ENCODE peak calls at places on chromosomes 12 and 14, in eight cellular contexts. Y is OCI-LY7, D is PC-3, W is GM23338, P is PC-9, N is GM23248, B is HCT116, C is SK-N-SH. A is an unnamed sample. For H3K9me2, H4K20me1 and H3K36me3, the result is how much of the 10 kb centered on the place peaks cover.

GRCh38 chr12:92899388-92900001 is 29.6 kb downstream of the EEA1 start:
- DNase-seq in C (peak), W (peak), N (peak), P (peak), B (peak), D (peak), Y (no peak), A (no peak)

GRCh38 chr14:51020024-51020710 is 74.7 kb downstream of the TRIM9 start:
- DNase-seq in W (no peak), C (peak), N (no peak), D (no peak), Y (no peak), B (no peak), P (no peak), A (no peak)

GRCh38 chr12:74747305-74747704 is 209.7 kb downstream of the ATXN7L3B start:
- DNase-seq in W (peak), B (peak), N (peak), Y (no peak), D (peak), C (no peak), P (no peak), A (peak)

GRCh38 chr12:87828384-87828973 is 200.7 kb downstream of the C12orf50 start:
- DNase-seq in N (no peak), B (no peak), P (no peak), D (no peak), Y (no peak), C (no peak), W (no peak), A (no peak)

GRCh38 chr12:122232691-122233090 is 6.8 kb upstream of the DIABLO start:
- DNase-seq in Y (no peak), N (no peak), B (no peak), D (no peak), W (no peak), C (no peak), P (no peak), A (no peak)

GRCh38 chr12:79933580-79934264 is 1.2 kb downstream of the PPP1R12A start:
- DNase-seq in B (no peak), D (peak), W (no peak), Y (peak), C (peak), N (peak), P (no peak), A (peak)

GRCh38 chr12:96368233-96368632 is 32.0 kb downstream of the CDK17 start:
- DNase-seq in N (peak), W (no peak), C (no peak), B (no peak), P (no peak), D (no peak), Y (no peak), A (no peak)

GRCh38 chr12:6540181-6540877 is 6.0 kb downstream of the GAPDH start:
- DNase-seq in B (peak), Y (peak), P (peak), W (peak), D (peak), N (peak), C (peak), A (peak)

GRCh38 chr12:3976351-3976938 is 103.2 kb upstream of the PARP11 start:
- DNase-seq in Y (no peak), B (no peak), C (no peak), D (no peak), N (no peak), P (no peak), W (no peak), A (no peak)

GRCh38 chr14:68548194-68549056 is 244.4 kb downstream of the ZFP36L1 start:
- DNase-seq in W (peak), N (peak), B (peak), D (peak), P (peak), C (peak), Y (no peak), A (no peak)

GRCh38 chr12:131833896-131834641 is 5.9 kb downstream of the MMP17 start:
- DNase-seq in B (no peak), P (no peak), N (peak), C (peak), W (peak), Y (peak), D (peak), A (no peak)

GRCh38 chr12:53172352-53172751 is 8.2 kb upstream of the ZNF740 start:
- DNase-seq in Y (no peak), D (peak), W (no peak), B (no peak), C (no peak), N (peak), P (no peak), A (no peak)

GRCh38 chr12:122726056-122726558 is 4.5 kb downstream of the HCAR1 start:
- DNase-seq in B (peak), C (no peak), W (peak), N (no peak), P (peak), D (peak), Y (no peak), A (peak)

GRCh38 chr14:103561381-103562134 is 899 bp downstream of the BAG5 start:
- DNase-seq in C (peak), Y (peak), P (peak), B (no peak), W (peak), D (peak), N (peak), A (peak)

GRCh38 chr14:74507796-74508195 is 14.2 kb downstream of the ISCA2 start:
- DNase-seq in C (no peak), W (no peak), N (no peak), B (no peak), D (no peak), Y (no peak), P (no peak), A (no peak)

GRCh38 chr12:96195845-96196451 is 1.8 kb downstream of the ELK3 start:
- DNase-seq in D (peak), B (no peak), C (peak), N (peak), P (peak), Y (no peak), W (peak), A (no peak)

GRCh38 chr12:60398547-60398946 is 802.7 kb downstream of the SLC16A7 start:
- DNase-seq in B (no peak), C (no peak), D (no peak), P (no peak), Y (no peak), N (no peak), W (no peak), A (no peak)

GRCh38 chr12:79439179-79439825 is 251.5 kb downstream of the PAWR start:
- DNase-seq in P (no peak), B (no peak), C (no peak), W (no peak), D (no peak), N (no peak), Y (no peak), A (no peak)

GRCh38 chr12:123363743-123364531 is 710 bp downstream of the SBNO1 start:
- DNase-seq in W (peak), B (no peak), D (peak), Y (peak), P (peak), C (peak), N (peak), A (peak)

GRCh38 chr14:51209457-51209856 is 30.6 kb upstream of the TMX1 start:
- DNase-seq in B (no peak), D (no peak), C (peak), W (no peak), P (no peak), Y (no peak), N (no peak), A (no peak)

GRCh38 chr12:82176016-82176415 is 182.2 kb downstream of the CCDC59 start:
- DNase-seq in W (peak), Y (no peak), N (peak), D (no peak), B (no peak), P (no peak), C (no peak), A (no peak)

GRCh38 chr14:69712637-69713088 is 54.3 kb upstream of the SRSF5 start:
- DNase-seq in B (no peak), W (peak), C (no peak), Y (no peak), P (peak), N (no peak), D (no peak), A (no peak)

GRCh38 chr12:69266045-69266635 is 26.8 kb downstream of the CPSF6 start:
- DNase-seq in N (peak), Y (no peak), B (no peak), W (no peak), D (peak), C (no peak), P (no peak), A (no peak)

GRCh38 chr14:79369359-79370332 is 841.7 kb downstream of the DIO2 start:
- DNase-seq in N (peak), Y (no peak), B (no peak), C (peak), P (no peak), W (no peak), D (peak), A (no peak)

GRCh38 chr12:94269316-94269999 is 121.1 kb downstream of the PLXNC1 start:
- DNase-seq in N (no peak), C (no peak), W (no peak), B (no peak), D (no peak), P (no peak), Y (no peak), A (no peak)
- H3K9me2 ChIP-seq in N (under half), C (under half), W (under half), B (under half), D (under half), P (under half), Y (under half), A (under half)

DNA sequence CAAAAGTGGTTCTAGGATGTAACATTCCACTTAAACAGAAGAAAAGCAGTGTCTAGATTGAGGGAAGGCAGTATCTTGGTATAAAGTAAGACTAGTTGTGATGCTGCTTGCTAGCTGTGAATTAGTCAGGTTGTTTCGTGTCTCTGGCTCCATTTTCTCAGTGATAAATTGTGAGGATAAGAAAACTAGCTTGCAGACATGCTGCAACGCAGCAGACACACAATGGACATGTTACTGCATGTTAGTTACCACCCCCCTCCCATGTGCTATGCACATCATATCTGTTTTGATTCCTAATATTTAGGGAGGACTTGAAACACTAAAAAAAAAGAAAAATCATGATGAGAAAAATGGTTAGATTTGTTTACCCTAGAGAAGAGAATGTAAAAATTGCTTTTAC is 2.9 kb downstream of the CCNK start:
- DNase-seq in W (no peak), B (no peak), P (no peak), Y (no peak), D (no peak), N (peak), C (no peak), A (no peak)
- H4K20me1 ChIP-seq in W (half or more), B (under half), P (half or more), Y (under half), D (half or more), N (half or more), C (half or more), A (half or more)

DNA sequence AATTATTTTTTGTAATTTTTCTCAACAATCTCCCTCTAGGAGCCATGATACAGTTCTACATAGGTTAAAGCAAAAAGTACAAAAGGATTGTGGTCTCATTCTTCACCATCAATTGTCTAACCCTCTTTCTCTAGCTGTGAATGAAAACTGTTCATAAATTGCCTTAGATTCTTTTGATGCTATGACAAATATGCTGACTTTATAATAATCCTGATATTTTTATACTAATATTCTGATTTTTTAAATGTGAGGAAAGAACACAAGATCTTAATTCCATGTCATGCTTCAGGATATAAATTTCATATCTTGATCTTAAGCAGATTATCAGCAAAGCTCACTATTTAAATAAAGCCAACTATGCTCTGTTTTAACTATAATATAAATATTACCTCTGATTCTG is 75.4 kb downstream of the KIF21A start:
- DNase-seq in Y (no peak), C (no peak), W (no peak), P (no peak), D (no peak), B (no peak), N (no peak), A (no peak)
- H3K36me3 ChIP-seq in Y (under half), C (under half), W (under half), P (under half), D (under half), B (under half), N (under half), A (under half)

DNA sequence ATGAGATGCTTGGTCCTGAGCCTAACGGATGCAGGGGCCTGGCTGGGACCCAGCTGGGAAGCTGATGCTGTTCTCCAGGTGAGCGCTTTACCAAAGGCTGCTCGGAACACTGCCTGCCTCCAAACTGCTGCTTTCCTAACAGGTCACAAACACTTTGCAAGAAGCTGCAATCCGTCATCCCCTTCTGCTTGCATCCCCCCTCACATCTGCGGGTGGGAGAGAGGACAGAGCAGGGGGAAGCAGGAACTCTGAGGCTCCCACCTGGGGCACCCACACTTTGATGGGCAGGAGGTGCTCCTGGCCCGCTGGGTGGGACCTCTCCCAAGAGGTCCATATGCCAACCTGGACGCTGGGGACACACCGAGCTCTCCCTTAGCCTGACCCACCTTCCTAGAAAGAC is 24.9 kb upstream of the PPP2R5C start:
- DNase-seq in N (no peak), Y (no peak), B (no peak), D (no peak), W (no peak), C (no peak), P (no peak), A (no peak)
- H3K9me2 ChIP-seq in N (under half), Y (under half), B (under half), D (under half), W (under half), C (under half), P (under half), A (under half)

GRCh38 chr12:65858831-65859230 is 34.5 kb downstream of the HMGA2 start:
- DNase-seq in D (peak), C (no peak), B (no peak), P (no peak), W (no peak), Y (no peak), N (peak), A (no peak)

GRCh38 chr12:65854629-65855028 is 30.3 kb downstream of the HMGA2 start:
- DNase-seq in D (no peak), B (no peak), W (no peak), Y (no peak), N (peak), P (no peak), C (no peak), A (no peak)

GRCh38 chr12:65857875-65858274 is 33.6 kb downstream of the HMGA2 start:
- DNase-seq in D (no peak), Y (no peak), B (no peak), C (no peak), P (no peak), N (no peak), W (no peak), A (no peak)

GRCh38 chr12:65853489-65854157 is 29.3 kb downstream of the HMGA2 start:
- DNase-seq in D (no peak), N (peak), B (no peak), P (no peak), W (no peak), Y (no peak), C (no peak), A (no peak)

DNA sequence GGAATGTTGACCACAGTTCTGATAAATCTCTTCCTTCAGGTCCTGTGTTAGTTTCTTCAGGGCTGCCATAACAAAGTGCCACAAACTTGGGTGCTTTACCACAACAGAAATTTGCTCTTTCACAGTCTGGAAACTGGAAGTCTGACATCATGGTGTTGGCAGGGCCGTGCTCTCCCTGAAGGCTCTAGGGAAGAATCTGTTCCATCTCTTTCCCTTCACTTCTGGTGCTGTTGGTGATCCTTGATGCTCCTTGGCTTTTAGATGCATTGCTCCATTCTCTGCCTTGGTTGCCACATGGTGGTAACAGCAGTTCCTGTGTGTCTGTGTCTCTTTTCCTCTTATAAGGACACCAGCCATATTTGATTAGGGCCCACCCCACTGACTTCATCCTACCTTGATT is 32.2 kb downstream of the HMGA2 start:
- DNase-seq in P (no peak), N (no peak), B (no peak), C (no peak), D (no peak), W (no peak), Y (no peak), A (no peak)
- H4K20me1 ChIP-seq in P (under half), N (under half), B (under half), C (half or more), D (half or more), W (under half), Y (under half), A (under half)

GRCh38 chr14:48622980-48623379 is 947.6 kb upstream of the MDGA2 start:
- DNase-seq in P (no peak), C (no peak), N (no peak), B (no peak), Y (no peak), W (no peak), D (peak), A (no peak)
- H3K36me3 ChIP-seq in P (under half), C (under half), N (under half), B (under half), Y (under half), W (under half), D (under half), A (under half)

DNA sequence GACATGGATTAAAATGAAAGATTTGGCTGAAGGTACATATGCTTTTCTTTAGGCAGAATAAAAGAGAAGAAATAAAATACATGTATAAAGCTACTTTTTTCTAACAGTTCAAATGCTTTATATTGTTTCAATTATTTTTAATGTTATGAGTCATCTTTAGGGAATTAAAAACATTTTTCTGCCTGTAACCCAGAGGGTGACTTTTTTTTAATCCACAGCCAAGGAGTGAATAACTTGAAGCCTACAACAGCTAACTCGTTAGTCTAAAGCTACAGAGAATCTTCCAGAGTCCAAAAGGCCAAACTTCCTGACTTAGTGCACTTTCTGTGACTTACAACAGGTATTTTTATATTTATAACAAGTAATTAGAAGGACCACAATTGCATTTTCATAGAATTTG is 151.6 kb downstream of the SEC23A start:
- DNase-seq in B (no peak), D (no peak), P (no peak), Y (no peak), W (no peak), N (peak), C (no peak), A (no peak)
- H3K9me2 ChIP-seq in B (under half), D (under half), P (under half), Y (under half), W (under half), N (under half), C (under half), A (under half)

GRCh38 chr12:120076651-120077050 is 39.9 kb downstream of the RAB35 start:
- DNase-seq in B (no peak), Y (no peak), C (no peak), P (no peak), N (no peak), D (no peak), W (no peak), A (no peak)

GRCh38 chr12:120071493-120072020 is 45.0 kb downstream of the RAB35 start:
- DNase-seq in C (no peak), B (no peak), P (no peak), D (no peak), N (no peak), Y (no peak), W (no peak), A (no peak)

GRCh38 chr12:120075034-120075616 is 41.4 kb downstream of the RAB35 start:
- DNase-seq in B (no peak), N (no peak), D (no peak), W (no peak), C (no peak), Y (no peak), P (no peak), A (no peak)

GRCh38 chr12:120069278-120069677 is 47.3 kb downstream of the RAB35 start:
- DNase-seq in C (no peak), P (no peak), B (no peak), Y (no peak), N (no peak), W (no peak), D (no peak), A (no peak)

DNA sequence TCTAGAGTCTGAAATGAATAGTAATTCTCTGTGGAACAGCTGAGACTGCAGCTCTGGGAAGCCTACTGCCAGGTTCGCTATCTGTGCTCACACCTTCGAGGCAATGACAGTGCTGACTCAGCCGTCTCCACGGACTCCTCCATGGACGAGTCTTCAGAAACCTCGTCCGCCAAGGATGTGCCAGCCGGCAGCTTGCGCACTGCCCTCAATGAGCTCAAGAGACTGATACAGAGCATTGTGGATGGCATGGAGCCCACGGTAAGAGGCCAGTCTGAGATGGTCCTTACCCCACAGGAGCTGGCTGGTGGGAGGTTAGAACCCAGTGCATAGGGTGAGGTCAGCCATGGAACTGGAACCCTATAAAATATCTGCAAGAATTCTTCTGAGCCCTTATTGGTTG is 44.1 kb downstream of the RAB35 start:
- DNase-seq in D (no peak), P (no peak), C (no peak), W (no peak), B (no peak), Y (no peak), N (no peak), A (no peak)
- H4K20me1 ChIP-seq in D (under half), P (under half), C (under half), W (under half), B (under half), Y (under half), N (under half), A (under half)

DNA sequence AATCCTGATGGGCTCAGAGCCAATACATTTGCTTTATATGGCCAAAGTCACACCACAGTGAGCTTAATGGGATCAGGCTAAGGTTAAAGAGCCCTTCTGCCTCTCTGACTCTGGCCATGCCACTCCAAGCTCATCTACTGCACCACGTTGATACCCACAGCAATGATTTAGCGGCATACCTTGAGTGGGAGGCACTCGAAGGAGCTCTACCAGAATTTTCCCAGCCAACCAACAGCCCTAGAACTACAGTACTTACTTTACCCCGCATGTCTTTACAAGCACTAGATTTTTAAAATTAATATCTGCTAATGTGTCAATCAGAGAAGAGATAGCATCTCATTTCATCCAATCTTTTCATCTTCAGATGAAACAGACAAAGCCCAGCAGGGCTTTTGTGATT is 300.5 kb downstream of the GRIN2B start:
- DNase-seq in Y (no peak), C (no peak), N (no peak), D (no peak), W (no peak), B (no peak), P (no peak), A (no peak)
- H3K36me3 ChIP-seq in Y (under half), C (under half), N (under half), D (under half), W (under half), B (under half), P (under half), A (under half)